ENCODE peak calls at places on chromosomes 16 and 17, in nine cellular contexts. I, S, F, Q, M, Z, J, L and V are unnamed samples.

GRCh38 chr17:27446569-27447301 is 9.5 kb upstream of the KSR1 start:
- DNase-seq in Z (no peak), F (no peak), J (no peak), I (peak), S (peak), L (no peak), Q (no peak), M (no peak), V (no peak)

GRCh38 chr16:69266334-69267063 is 44.7 kb upstream of the VPS4A start:
- DNase-seq in Q (no peak), S (no peak), I (no peak), Z (no peak), J (no peak), M (no peak), L (no peak), F (no peak), V (no peak)

GRCh38 chr17:40182606-40183005 is 5.3 kb downstream of the RAPGEFL1 start:
- DNase-seq in F (no peak), L (no peak), I (no peak), Z (no peak), Q (no peak), J (no peak), M (no peak), S (no peak), V (no peak)

GRCh38 chr17:11950771-11951519 is 46.3 kb downstream of the ZNF18 start:
- DNase-seq in Z (no peak), I (no peak), Q (no peak), M (no peak), L (no peak), J (no peak), S (no peak), F (no peak), V (no peak)

GRCh38 chr17:75036643-75037268 is 10.0 kb downstream of the ATP5PD start:
- DNase-seq in S (no peak), F (peak), J (peak), M (no peak), L (no peak), I (peak), Z (peak), Q (no peak), V (no peak)

GRCh38 chr17:8794636-8795035 is 4.5 kb downstream of the MFSD6L start:
- DNase-seq in M (no peak), J (no peak), F (no peak), S (no peak), Z (no peak), Q (no peak), L (no peak), I (no peak), V (no peak)

GRCh38 chr17:75719732-75720131 is 1.5 kb upstream of the ITGB4 start:
- DNase-seq in I (no peak), Z (no peak), M (no peak), S (no peak), J (no peak), Q (no peak), L (no peak), F (no peak), V (no peak)

GRCh38 chr16:86418981-86419380 is 91.3 kb upstream of the FOXF1 start:
- DNase-seq in L (no peak), Z (no peak), I (no peak), J (no peak), F (no peak), M (no peak), Q (no peak), S (no peak), V (no peak)

GRCh38 chr17:76268015-76268749 is 3.0 kb downstream of the UBALD2 start:
- DNase-seq in I (peak), M (no peak), S (peak), Q (no peak), L (no peak), F (no peak), J (peak), Z (peak), V (no peak)

GRCh38 chr17:73594025-73594424 is 50.2 kb downstream of the SDK2 start:
- DNase-seq in S (no peak), L (no peak), Z (no peak), F (no peak), M (no peak), Q (no peak), I (no peak), J (no peak), V (no peak)

GRCh38 chr17:56708220-56708567 is 114.7 kb downstream of the NOG start:
- DNase-seq in I (no peak), F (no peak), J (no peak), Q (no peak), S (no peak), Z (no peak), L (no peak), M (no peak), V (no peak)

GRCh38 chr16:6009151-6009550 is 911.6 kb upstream of the EEF2KMT start:
- DNase-seq in M (no peak), Q (no peak), L (no peak), Z (no peak), J (no peak), F (no peak), I (no peak), S (no peak), V (no peak)

GRCh38 chr16:88634141-88634993 is 4.0 kb upstream of the IL17C start:
- DNase-seq in F (no peak), Z (no peak), S (no peak), Q (peak), L (peak), M (no peak), I (peak), J (no peak), V (no peak)

GRCh38 chr16:66175580-66175979 is 190.9 kb upstream of the CDH5 start:
- DNase-seq in Z (no peak), M (no peak), L (no peak), F (no peak), S (no peak), J (no peak), I (no peak), Q (no peak), V (no peak)

GRCh38 chr17:80527016-80527645 is 17.5 kb upstream of the RPTOR start:
- DNase-seq in M (no peak), Z (no peak), S (peak), Q (no peak), L (no peak), I (peak), J (no peak), F (no peak), V (no peak)

GRCh38 chr17:1640329-1641064 is 5.0 kb downstream of the SCARF1 start:
- DNase-seq in Q (no peak), F (no peak), M (no peak), I (no peak), J (no peak), L (no peak), S (no peak), Z (no peak), V (no peak)

GRCh38 chr16:66382171-66382965 is 15.9 kb downstream of the CDH5 start:
- DNase-seq in I (peak), Q (no peak), Z (no peak), M (no peak), L (no peak), J (no peak), S (peak), F (no peak), V (no peak)

GRCh38 chr16:64858076-64858475 is 263.8 kb downstream of the CDH11 start:
- DNase-seq in F (no peak), L (no peak), Q (no peak), J (no peak), M (no peak), Z (no peak), S (peak), I (no peak), V (no peak)

GRCh38 chr16:50121721-50122445 is 31.2 kb upstream of the TENT4B start:
- DNase-seq in S (no peak), L (no peak), F (no peak), J (no peak), I (no peak), Q (no peak), M (peak), Z (no peak), V (no peak)

GRCh38 chr17:78735832-78736525 is 46.1 kb downstream of the CYTH1 start:
- DNase-seq in F (no peak), J (no peak), M (no peak), L (no peak), S (no peak), Q (no peak), I (peak), Z (no peak), V (no peak)

GRCh38 chr17:34709108-34709779 is 129.9 kb downstream of the TMEM132E start:
- DNase-seq in Z (no peak), F (no peak), J (no peak), I (no peak), S (no peak), M (no peak), Q (no peak), L (no peak), V (no peak)
- TF ChIP-seq CTCF in Z (no peak), F (no peak), J (no peak), I (no peak), S (no peak), M (no peak), Q (no peak), L (no peak), V (no peak)

GRCh38 chr17:36647598-36647997 is 46.2 kb downstream of the MRM1 start:
- DNase-seq in J (no peak), S (no peak), Z (no peak), M (no peak), I (no peak), L (no peak), Q (peak), F (no peak), V (no peak)
- TF ChIP-seq CTCF in J (no peak), S (no peak), Z (no peak), M (no peak), I (no peak), L (no peak), Q (peak), F (no peak), V (no peak)

DNA sequence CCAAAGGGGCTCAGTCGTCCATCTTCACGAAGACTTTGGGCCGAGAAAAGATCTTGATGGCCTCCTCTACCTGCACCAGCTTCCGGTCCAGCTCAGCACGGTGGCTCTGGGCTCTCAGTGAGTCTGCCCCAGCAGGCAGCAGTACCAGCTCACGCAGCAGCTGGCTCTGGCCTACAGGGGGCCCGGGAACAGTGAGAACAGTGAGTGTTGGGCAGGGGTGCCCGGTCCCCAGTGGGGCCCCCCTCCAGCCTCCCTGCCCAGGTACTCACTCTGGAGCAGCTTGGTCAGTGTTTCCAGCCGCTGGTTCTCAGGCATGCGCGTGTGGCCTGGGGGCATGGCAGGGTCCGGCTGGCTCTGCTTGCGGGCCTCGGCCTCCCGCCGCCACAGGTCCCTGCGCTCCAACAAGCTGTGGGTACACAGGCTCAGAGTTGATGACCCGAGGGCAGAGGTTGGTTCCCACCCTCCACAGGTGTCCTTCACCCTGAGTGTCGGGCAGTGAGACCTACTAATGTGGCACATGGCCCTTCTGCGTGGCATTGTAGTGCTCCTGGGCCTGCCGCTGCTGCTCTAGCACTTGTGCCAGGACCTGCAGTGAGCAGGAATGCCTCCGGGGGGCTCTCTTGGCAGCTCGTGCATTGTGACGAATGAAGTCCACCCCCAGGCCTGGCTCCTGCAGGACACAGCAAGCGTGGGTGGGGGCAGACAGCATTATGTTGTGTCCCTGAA is 2.6 kb downstream of the PARD6A start:
- DNase-seq in M (no peak), Q (peak), J (no peak), L (no peak), F (no peak), I (no peak), S (no peak), Z (no peak), V (no peak)
- TF ChIP-seq CTCF in M (peak), Q (no peak), J (no peak), L (peak), F (no peak), I (peak), S (peak), Z (no peak), V (peak)

DNA sequence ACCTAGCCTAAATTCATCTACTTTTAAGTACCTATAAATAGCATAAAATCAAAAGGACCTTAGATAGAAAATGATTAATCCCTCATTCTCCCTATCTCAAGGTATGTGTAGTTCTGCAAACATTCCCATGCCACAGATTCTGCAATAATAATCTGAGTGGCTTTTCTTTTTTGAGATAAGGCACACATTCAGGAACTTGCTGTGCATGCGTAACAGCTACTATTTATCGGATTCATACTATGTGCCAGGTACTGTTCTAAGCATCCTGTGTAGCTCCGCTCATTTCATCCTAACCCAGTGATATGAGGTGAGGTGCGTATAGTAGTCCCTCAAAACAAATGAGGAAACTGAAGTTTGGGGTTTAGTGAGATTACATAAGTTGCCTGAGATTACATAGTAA is 2.1 kb upstream of the ZNF263 start:
- DNase-seq in J (no peak), L (no peak), I (no peak), Q (no peak), F (no peak), S (no peak), Z (no peak), M (no peak), V (no peak)
- TF ChIP-seq CTCF in J (no peak), L (no peak), I (no peak), Q (no peak), F (no peak), S (no peak), Z (no peak), M (no peak), V (no peak)

DNA sequence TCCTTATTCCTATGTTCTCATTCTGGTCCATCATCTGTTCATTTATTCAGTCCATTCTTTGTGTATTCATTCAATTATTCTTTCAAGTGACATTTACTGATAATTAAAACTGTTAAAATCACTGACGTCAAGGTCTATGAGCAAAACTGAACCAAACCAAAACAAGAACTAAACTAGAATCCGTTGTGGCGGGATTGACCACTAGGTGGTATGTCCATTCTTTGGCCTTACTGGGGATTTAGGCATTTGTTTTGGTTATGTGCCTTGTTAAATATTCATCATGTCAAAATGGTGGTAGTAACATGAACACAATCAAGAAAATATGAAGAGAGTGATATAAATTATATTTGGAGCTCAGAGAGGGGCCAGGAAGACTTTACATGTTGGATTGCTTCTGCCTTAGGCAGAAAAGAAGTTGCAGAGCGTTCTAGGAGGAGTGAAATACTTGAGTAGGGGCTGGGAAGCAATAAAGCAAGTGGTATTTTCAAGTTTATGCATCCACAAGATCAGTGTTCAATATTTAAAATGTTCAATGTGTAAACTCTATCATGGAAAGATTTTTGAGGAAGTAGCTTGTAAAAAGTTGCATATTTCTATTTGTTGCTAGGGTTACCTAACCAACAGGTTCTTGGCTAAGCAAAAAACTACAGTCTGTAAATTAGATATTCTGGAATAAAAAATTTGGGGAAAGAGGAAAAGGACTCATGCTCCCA is 129.0 kb downstream of the CDH13 start:
- DNase-seq in L (no peak), Q (no peak), I (no peak), F (no peak), M (no peak), S (no peak), Z (no peak), J (no peak), V (no peak)
- TF ChIP-seq CTCF in L (peak), Q (no peak), I (no peak), F (no peak), M (no peak), S (peak), Z (no peak), J (no peak), V (no peak)

DNA sequence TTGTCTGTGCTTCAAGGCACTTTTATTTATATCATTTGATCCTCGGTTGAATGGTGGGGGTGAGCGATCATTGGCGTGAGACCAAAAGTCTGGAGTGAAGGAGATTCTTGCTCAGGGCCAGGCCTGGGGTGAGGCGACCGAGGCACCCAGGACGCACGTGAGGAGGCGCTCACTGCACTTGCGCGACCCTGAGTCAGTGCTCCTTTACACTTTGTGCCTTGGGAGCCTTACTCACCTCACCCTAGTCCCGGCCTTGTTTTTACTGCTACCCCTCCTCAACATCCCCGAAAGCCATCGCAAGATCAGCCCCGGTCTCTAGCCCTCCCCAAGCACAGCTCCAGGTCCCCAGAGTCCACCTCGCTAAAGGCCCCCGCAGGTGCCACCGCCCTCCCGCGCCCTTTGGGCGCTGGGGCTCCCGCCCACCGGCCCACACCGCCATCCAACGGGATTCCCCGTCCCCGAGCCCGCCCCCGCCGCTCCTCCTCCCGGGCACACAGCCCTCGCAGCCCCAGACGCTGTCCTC is 496 bp downstream of the EZH1 start:
- DNase-seq in Q (no peak), M (peak), S (peak), I (peak), L (no peak), F (peak), Z (peak), J (peak), V (peak)
- TF ChIP-seq CTCF in Q (no peak), M (no peak), S (no peak), I (no peak), L (peak), F (no peak), Z (no peak), J (no peak), V (no peak)

GRCh38 chr17:39077874-39078273 is 73.6 kb downstream of the PLXDC1 start:
- DNase-seq in M (no peak), J (no peak), Q (no peak), Z (no peak), F (no peak), L (no peak), S (no peak), I (no peak), V (no peak)
- TF ChIP-seq CTCF in M (no peak), J (no peak), Q (peak), Z (no peak), F (no peak), L (no peak), S (peak), I (no peak), V (no peak)